ENCODE peak calls at places on chromosomes 1 and 21, in five cellular contexts. One of them, this sample, is unnamed.

GRCh38 chr1:186315585-186315984 is 59.5 kb downstream of the TPR start:
- DNase-seq in IMR-90: no peak
- DNase-seq in K562: no peak
- DNase-seq in GM12878: no peak
- DNase-seq in HEK293T: no peak
- DNase-seq in this sample: no peak

GRCh38 chr1:67755619-67756018 is 70.6 kb downstream of the GADD45A start:
- DNase-seq in IMR-90: no peak
- DNase-seq in K562: no peak
- DNase-seq in GM12878: no peak
- DNase-seq in HEK293T: no peak
- DNase-seq in this sample: no peak

GRCh38 chr1:67792756-67793475 is 40.4 kb downstream of the GNG12 start:
- DNase-seq in IMR-90: peak
- DNase-seq in K562: no peak
- DNase-seq in GM12878: no peak
- DNase-seq in HEK293T: no peak
- DNase-seq in this sample: no peak

GRCh38 chr1:36872858-36873257 is 161.5 kb downstream of the GRIK3 start:
- DNase-seq in IMR-90: no peak
- DNase-seq in K562: no peak
- DNase-seq in GM12878: no peak
- DNase-seq in HEK293T: no peak
- DNase-seq in this sample: no peak

GRCh38 chr1:247102381-247102780 is 1.8 kb downstream of the ZNF669 start:
- DNase-seq in IMR-90: peak
- DNase-seq in K562: no peak
- DNase-seq in GM12878: no peak
- DNase-seq in HEK293T: no peak
- DNase-seq in this sample: no peak

GRCh38 chr1:53219711-53220110 is 723 bp downstream of the CZIB start:
- DNase-seq in IMR-90: peak
- DNase-seq in K562: no peak
- DNase-seq in GM12878: no peak
- DNase-seq in HEK293T: no peak
- DNase-seq in this sample: no peak

GRCh38 chr1:60255565-60255964 is 182.0 kb upstream of the C1orf87 start:
- DNase-seq in IMR-90: peak
- DNase-seq in K562: no peak
- DNase-seq in GM12878: no peak
- DNase-seq in HEK293T: no peak
- DNase-seq in this sample: no peak

GRCh38 chr1:78275906-78276690 is 214.7 kb upstream of the PTGFR start:
- DNase-seq in IMR-90: no peak
- DNase-seq in K562: no peak
- DNase-seq in GM12878: no peak
- DNase-seq in HEK293T: no peak
- DNase-seq in this sample: no peak

GRCh38 chr1:117942293-117942692 is 12.8 kb downstream of the WDR3 start:
- DNase-seq in IMR-90: peak
- DNase-seq in K562: no peak
- DNase-seq in GM12878: no peak
- DNase-seq in HEK293T: no peak
- DNase-seq in this sample: no peak

GRCh38 chr1:157086299-157086698 is 13.3 kb downstream of the ETV3L start:
- DNase-seq in IMR-90: no peak
- DNase-seq in K562: no peak
- DNase-seq in GM12878: no peak
- DNase-seq in HEK293T: no peak
- DNase-seq in this sample: no peak

GRCh38 chr1:246794261-246795093 is 70.3 kb downstream of the SCCPDH start:
- DNase-seq in IMR-90: peak
- DNase-seq in K562: peak
- DNase-seq in GM12878: no peak
- DNase-seq in HEK293T: no peak
- DNase-seq in this sample: no peak

GRCh38 chr1:58968360-58968952 is 184.6 kb upstream of the JUN start:
- DNase-seq in IMR-90: peak
- DNase-seq in K562: peak
- DNase-seq in GM12878: peak
- DNase-seq in HEK293T: no peak
- DNase-seq in this sample: no peak

GRCh38 chr1:204992499-204992898 is 50.5 kb upstream of the CNTN2 start:
- DNase-seq in IMR-90: no peak
- DNase-seq in K562: no peak
- DNase-seq in GM12878: no peak
- DNase-seq in HEK293T: no peak
- DNase-seq in this sample: no peak

GRCh38 chr21:45508607-45509565 is 33.4 kb downstream of the SLC19A1 start:
- DNase-seq in IMR-90: no peak
- DNase-seq in K562: peak
- DNase-seq in GM12878: no peak
- DNase-seq in HEK293T: no peak
- DNase-seq in this sample: no peak

GRCh38 chr1:160095382-160096105 is 2.9 kb downstream of the IGSF8 start:
- DNase-seq in IMR-90: no peak
- DNase-seq in K562: no peak
- DNase-seq in GM12878: no peak
- DNase-seq in HEK293T: no peak
- DNase-seq in this sample: no peak

GRCh38 chr1:216600730-216601426 is 122.4 kb downstream of the ESRRG start:
- DNase-seq in IMR-90: peak
- DNase-seq in K562: no peak
- DNase-seq in GM12878: no peak
- DNase-seq in HEK293T: peak
- DNase-seq in this sample: peak

GRCh38 chr1:42482635-42483153 is 19.6 kb downstream of the CCDC30 start:
- DNase-seq in IMR-90: no peak
- DNase-seq in K562: no peak
- DNase-seq in GM12878: no peak
- DNase-seq in HEK293T: no peak
- DNase-seq in this sample: no peak

GRCh38 chr1:29380532-29380931 is 144.2 kb downstream of the PTPRU start:
- DNase-seq in IMR-90: peak
- DNase-seq in K562: no peak
- DNase-seq in GM12878: no peak
- DNase-seq in HEK293T: no peak
- DNase-seq in this sample: no peak

GRCh38 chr1:45325816-45326506 is 734 bp upstream of the HPDL start:
- DNase-seq in IMR-90: no peak
- DNase-seq in K562: no peak
- DNase-seq in GM12878: no peak
- DNase-seq in HEK293T: no peak
- DNase-seq in this sample: no peak

GRCh38 chr1:93694833-93695232 is 13.2 kb upstream of the BCAR3 start:
- DNase-seq in IMR-90: no peak
- DNase-seq in K562: no peak
- DNase-seq in GM12878: no peak
- DNase-seq in HEK293T: no peak
- DNase-seq in this sample: no peak

GRCh38 chr1:89762801-89763648 is 57.8 kb upstream of the LRRC8D start:
- DNase-seq in IMR-90: peak
- DNase-seq in K562: peak
- DNase-seq in GM12878: peak
- DNase-seq in HEK293T: peak
- DNase-seq in this sample: peak

GRCh38 chr1:239587066-239587465 is 200.7 kb downstream of the CHRM3 start:
- DNase-seq in IMR-90: no peak
- DNase-seq in K562: no peak
- DNase-seq in GM12878: no peak
- DNase-seq in HEK293T: no peak
- DNase-seq in this sample: no peak

GRCh38 chr1:33143698-33144097 is 38.1 kb downstream of the TRIM62 start:
- DNase-seq in IMR-90: peak
- DNase-seq in K562: no peak
- DNase-seq in GM12878: no peak
- DNase-seq in HEK293T: no peak
- DNase-seq in this sample: no peak

GRCh38 chr1:41418868-41419583 is 57.8 kb downstream of the FOXO6 start:
- DNase-seq in IMR-90: peak
- DNase-seq in K562: no peak
- DNase-seq in GM12878: no peak
- DNase-seq in HEK293T: no peak
- DNase-seq in this sample: peak

GRCh38 chr1:240739754-240740153 is 127.8 kb upstream of the GREM2 start:
- DNase-seq in IMR-90: peak
- DNase-seq in K562: no peak
- DNase-seq in GM12878: no peak
- DNase-seq in HEK293T: no peak
- DNase-seq in this sample: no peak

GRCh38 chr1:42014823-42015222 is 96.1 kb upstream of the HIVEP3 start:
- DNase-seq in IMR-90: no peak
- DNase-seq in K562: no peak
- DNase-seq in GM12878: no peak
- DNase-seq in HEK293T: no peak
- DNase-seq in this sample: no peak

GRCh38 chr1:78292361-78292760 is 198.4 kb upstream of the PTGFR start:
- DNase-seq in IMR-90: peak
- DNase-seq in K562: no peak
- DNase-seq in GM12878: no peak
- DNase-seq in HEK293T: no peak
- DNase-seq in this sample: no peak

GRCh38 chr1:17012775-17013501 is 1.2 kb upstream of the ATP13A2 start:
- DNase-seq in IMR-90: no peak
- DNase-seq in K562: no peak
- DNase-seq in GM12878: no peak
- DNase-seq in HEK293T: no peak
- DNase-seq in this sample: no peak

GRCh38 chr1:196409586-196409985 is 198.7 kb downstream of the KCNT2 start:
- DNase-seq in IMR-90: peak
- DNase-seq in K562: no peak
- DNase-seq in GM12878: no peak
- DNase-seq in HEK293T: no peak
- DNase-seq in this sample: no peak

GRCh38 chr21:39673736-39674135 is 61.0 kb downstream of the B3GALT5 start:
- DNase-seq in IMR-90: no peak
- DNase-seq in K562: no peak
- DNase-seq in GM12878: no peak
- DNase-seq in HEK293T: no peak
- DNase-seq in this sample: no peak

GRCh38 chr1:15156807-15157380 is 3.3 kb downstream of the TMEM51 start:
- DNase-seq in IMR-90: no peak
- DNase-seq in K562: no peak
- DNase-seq in GM12878: no peak
- DNase-seq in HEK293T: no peak
- DNase-seq in this sample: no peak

GRCh38 chr1:93907718-93908117 is 1.5 kb downstream of the GCLM start:
- DNase-seq in IMR-90: peak
- DNase-seq in K562: no peak
- DNase-seq in GM12878: no peak
- DNase-seq in HEK293T: no peak
- DNase-seq in this sample: peak

GRCh38 chr1:57353589-57353988 is 70.3 kb downstream of the DAB1 start:
- DNase-seq in IMR-90: peak
- DNase-seq in K562: no peak
- DNase-seq in GM12878: no peak
- DNase-seq in HEK293T: no peak
- DNase-seq in this sample: no peak

GRCh38 chr1:36703526-36704208 is 221.0 kb upstream of the CSF3R start:
- DNase-seq in IMR-90: peak
- DNase-seq in K562: peak
- DNase-seq in GM12878: peak
- DNase-seq in HEK293T: peak
- DNase-seq in this sample: peak

GRCh38 chr1:84853743-84854721 is 39.0 kb downstream of the LPAR3 start:
- DNase-seq in IMR-90: peak
- DNase-seq in K562: no peak
- DNase-seq in GM12878: peak
- DNase-seq in HEK293T: no peak
- DNase-seq in this sample: peak

GRCh38 chr1:170114916-170115315 is 30.8 kb upstream of the NTMT2 start:
- DNase-seq in IMR-90: peak
- DNase-seq in K562: no peak
- DNase-seq in GM12878: no peak
- DNase-seq in HEK293T: no peak
- DNase-seq in this sample: no peak

GRCh38 chr1:182111496-182111895 is 50.0 kb upstream of the ZNF648 start:
- DNase-seq in IMR-90: no peak
- DNase-seq in K562: no peak
- DNase-seq in GM12878: no peak
- DNase-seq in HEK293T: no peak
- DNase-seq in this sample: no peak

GRCh38 chr1:222241410-222241809 is 306.5 kb downstream of the HHIPL2 start:
- DNase-seq in IMR-90: no peak
- DNase-seq in K562: no peak
- DNase-seq in GM12878: no peak
- DNase-seq in HEK293T: no peak
- DNase-seq in this sample: no peak
- TF ChIP-seq BHLHE40 in IMR-90: no peak
- TF ChIP-seq BHLHE40 in K562: no peak
- TF ChIP-seq BHLHE40 in GM12878: no peak
- TF ChIP-seq BHLHE40 in HEK293T: no peak
- TF ChIP-seq BHLHE40 in this sample: no peak

GRCh38 chr21:31258073-31258472 is 86.0 kb downstream of the TIAM1 start:
- DNase-seq in IMR-90: no peak
- DNase-seq in K562: no peak
- DNase-seq in GM12878: no peak
- DNase-seq in HEK293T: no peak
- DNase-seq in this sample: no peak
- TF ChIP-seq BHLHE40 in IMR-90: no peak
- TF ChIP-seq BHLHE40 in K562: no peak
- TF ChIP-seq BHLHE40 in GM12878: no peak
- TF ChIP-seq BHLHE40 in HEK293T: no peak
- TF ChIP-seq BHLHE40 in this sample: no peak

GRCh38 chr1:208528577-208529240 is 284.5 kb upstream of the PLXNA2 start:
- DNase-seq in IMR-90: no peak
- DNase-seq in K562: no peak
- DNase-seq in GM12878: no peak
- DNase-seq in HEK293T: no peak
- DNase-seq in this sample: no peak
- TF ChIP-seq BHLHE40 in IMR-90: no peak
- TF ChIP-seq BHLHE40 in K562: no peak
- TF ChIP-seq BHLHE40 in GM12878: no peak
- TF ChIP-seq BHLHE40 in HEK293T: no peak
- TF ChIP-seq BHLHE40 in this sample: no peak

GRCh38 chr1:200136384-200136783 is 108.9 kb downstream of the NR5A2 start:
- DNase-seq in IMR-90: no peak
- DNase-seq in K562: no peak
- DNase-seq in GM12878: no peak
- DNase-seq in HEK293T: no peak
- DNase-seq in this sample: no peak

GRCh38 chr1:200134116-200134515 is 106.6 kb downstream of the NR5A2 start:
- DNase-seq in IMR-90: no peak
- DNase-seq in K562: no peak
- DNase-seq in GM12878: no peak
- DNase-seq in HEK293T: no peak
- DNase-seq in this sample: no peak

GRCh38 chr1:200143347-200143746 is 115.8 kb downstream of the NR5A2 start:
- DNase-seq in IMR-90: no peak
- DNase-seq in K562: no peak
- DNase-seq in GM12878: no peak
- DNase-seq in HEK293T: no peak
- DNase-seq in this sample: no peak

GRCh38 chr1:200139661-200140250 is 112.2 kb downstream of the NR5A2 start:
- DNase-seq in IMR-90: peak
- DNase-seq in K562: peak
- DNase-seq in GM12878: no peak
- DNase-seq in HEK293T: peak
- DNase-seq in this sample: peak
- TF ChIP-seq BHLHE40 in IMR-90: no peak
- TF ChIP-seq BHLHE40 in K562: no peak
- TF ChIP-seq BHLHE40 in GM12878: no peak
- TF ChIP-seq BHLHE40 in HEK293T: no peak
- TF ChIP-seq BHLHE40 in this sample: no peak

This sample was measured in A549.